ENCODE peak calls at places on chromosomes 3 and 15, in nine cellular contexts. V, G, R, U, D, S, A, T and J are unnamed samples.

GRCh38 chr3:192275741-192276355 is 451.5 kb downstream of the FGF12 start:
- DNase-seq in V (no peak), G (no peak), R (no peak), U (no peak), D (no peak), S (no peak), A (no peak), T (no peak), J (no peak)

GRCh38 chr3:56926513-56927282 is 124.9 kb upstream of the ARHGEF3 start:
- DNase-seq in V (no peak), G (no peak), R (no peak), U (no peak), D (no peak), S (no peak), A (peak), T (no peak), J (no peak)

GRCh38 chr3:113055201-113055600 is 64.4 kb downstream of the GTPBP8 start:
- DNase-seq in V (no peak), G (no peak), R (no peak), U (no peak), D (no peak), S (no peak), A (no peak), T (no peak), J (no peak)

GRCh38 chr3:54087581-54088410 is 34.6 kb upstream of the CACNA2D3 start:
- DNase-seq in V (no peak), G (no peak), R (no peak), U (no peak), D (no peak), S (no peak), A (no peak), T (no peak), J (no peak)

GRCh38 chr15:80317389-80318169 is 65.6 kb upstream of the CTXND1 start:
- DNase-seq in V (no peak), G (no peak), R (no peak), U (no peak), D (no peak), S (no peak), A (peak), T (no peak), J (no peak)

GRCh38 chr15:78193731-78194567 is 40.4 kb downstream of the ACSBG1 start:
- DNase-seq in V (no peak), G (no peak), R (no peak), U (no peak), D (no peak), S (no peak), A (no peak), T (no peak), J (no peak)

GRCh38 chr3:15305366-15305844 is 27.0 kb downstream of the SH3BP5 start:
- DNase-seq in V (no peak), G (no peak), R (no peak), U (no peak), D (no peak), S (no peak), A (no peak), T (no peak), J (no peak)

GRCh38 chr15:51861557-51862350 is 32.3 kb downstream of the TMOD3 start:
- DNase-seq in V (no peak), G (no peak), R (peak), U (no peak), D (no peak), S (no peak), A (no peak), T (peak), J (no peak)

GRCh38 chr3:125123455-125123854 is 67.7 kb upstream of the HEG1 start:
- DNase-seq in V (no peak), G (no peak), R (no peak), U (no peak), D (no peak), S (no peak), A (no peak), T (no peak), J (no peak)

GRCh38 chr15:45111390-45112142 is 2.4 kb downstream of the DUOX2 start:
- DNase-seq in V (no peak), G (no peak), R (no peak), U (no peak), D (no peak), S (no peak), A (no peak), T (no peak), J (no peak)

GRCh38 chr3:12708584-12709192 is 44.8 kb upstream of the RAF1 start:
- DNase-seq in V (no peak), G (no peak), R (no peak), U (no peak), D (no peak), S (no peak), A (peak), T (no peak), J (peak)

GRCh38 chr3:183217548-183218321 is 35.3 kb upstream of the B3GNT5 start:
- DNase-seq in V (no peak), G (no peak), R (no peak), U (no peak), D (no peak), S (no peak), A (no peak), T (no peak), J (no peak)

GRCh38 chr3:21142949-21143348 is 608.1 kb downstream of the ZNF385D start:
- DNase-seq in V (no peak), G (no peak), R (no peak), U (no peak), D (no peak), S (no peak), A (no peak), T (no peak), J (no peak)

GRCh38 chr3:171358891-171359218 is 101.3 kb downstream of the TNIK start:
- DNase-seq in V (no peak), G (no peak), R (no peak), U (no peak), D (no peak), S (no peak), A (no peak), T (no peak), J (no peak)

GRCh38 chr15:67091966-67092677 is 26.7 kb downstream of the SMAD3 start:
- DNase-seq in V (no peak), G (no peak), R (no peak), U (no peak), D (no peak), S (no peak), A (no peak), T (no peak), J (no peak)

GRCh38 chr15:40843885-40844542 is at the start of gene SPINT1:
- DNase-seq in V (no peak), G (no peak), R (peak), U (no peak), D (no peak), S (peak), A (no peak), T (peak), J (no peak)